ENCODE peak calls at places on chromosome 1, in ten cellular contexts. One of them, this sample, is unnamed.

GRCh38 chr1:82775402-82776000 is 974.8 kb downstream of the ADGRL2 start:
- DNase-seq in activated naive CD8-positive, alpha-beta T cell treated with anti-CD3 and anti-CD28 coated beads, Interleukin-2, amount 50 U/mL, for 16 hours: no peak
- DNase-seq in glutamatergic neuron: peak; percentile 80
- DNase-seq in AML-193: no peak
- DNase-seq in H4: peak; percentile 22
- DNase-seq in ovary: no peak
- DNase-seq in mucosa of descending colon: peak; percentile 28
- DNase-seq in fibroblast of the conjunctiva: peak; percentile 16
- DNase-seq in stimulated activated CD8-positive, alpha-beta memory T cell treated with anti-CD3 and anti-CD28 coated beads, Interleukin-7, amount 100 ng/mL, for 1 hour: no peak
- DNase-seq in Calu3: peak; percentile 3
- DNase-seq in this sample: peak; percentile 7

GRCh38 chr1:228337031-228337564 is 69.5 kb downstream of the TRIM11 start:
- DNase-seq in activated naive CD8-positive, alpha-beta T cell treated with anti-CD3 and anti-CD28 coated beads, Interleukin-2, amount 50 U/mL, for 16 hours: no peak
- DNase-seq in glutamatergic neuron: peak; percentile 12
- DNase-seq in AML-193: no peak
- DNase-seq in H4: no peak
- DNase-seq in ovary: peak; percentile 8
- DNase-seq in mucosa of descending colon: no peak
- DNase-seq in fibroblast of the conjunctiva: no peak
- DNase-seq in stimulated activated CD8-positive, alpha-beta memory T cell treated with anti-CD3 and anti-CD28 coated beads, Interleukin-7, amount 100 ng/mL, for 1 hour: no peak
- DNase-seq in Calu3: peak; percentile 0
- DNase-seq in this sample: no peak

GRCh38 chr1:225882699-225883615 is 777 bp upstream of the TMEM63A start:
- DNase-seq in activated naive CD8-positive, alpha-beta T cell treated with anti-CD3 and anti-CD28 coated beads, Interleukin-2, amount 50 U/mL, for 16 hours: no peak
- DNase-seq in glutamatergic neuron: no peak
- DNase-seq in AML-193: no peak
- DNase-seq in H4: no peak
- DNase-seq in ovary: peak; percentile 67
- DNase-seq in mucosa of descending colon: peak; percentile 61
- DNase-seq in fibroblast of the conjunctiva: no peak
- DNase-seq in stimulated activated CD8-positive, alpha-beta memory T cell treated with anti-CD3 and anti-CD28 coated beads, Interleukin-7, amount 100 ng/mL, for 1 hour: no peak
- DNase-seq in Calu3: peak; percentile 57
- DNase-seq in this sample: no peak

GRCh38 chr1:225817611-225818061 is 7.7 kb downstream of the EPHX1 start:
- DNase-seq in activated naive CD8-positive, alpha-beta T cell treated with anti-CD3 and anti-CD28 coated beads, Interleukin-2, amount 50 U/mL, for 16 hours: no peak
- DNase-seq in glutamatergic neuron: no peak
- DNase-seq in AML-193: no peak
- DNase-seq in H4: peak; percentile 96
- DNase-seq in ovary: peak; percentile 79
- DNase-seq in mucosa of descending colon: peak; percentile 91
- DNase-seq in fibroblast of the conjunctiva: peak; percentile 89
- DNase-seq in stimulated activated CD8-positive, alpha-beta memory T cell treated with anti-CD3 and anti-CD28 coated beads, Interleukin-7, amount 100 ng/mL, for 1 hour: no peak
- DNase-seq in Calu3: no peak
- DNase-seq in this sample: no peak

GRCh38 chr1:161440312-161440894 is 64.9 kb upstream of the FCGR2A start:
- DNase-seq in activated naive CD8-positive, alpha-beta T cell treated with anti-CD3 and anti-CD28 coated beads, Interleukin-2, amount 50 U/mL, for 16 hours: peak; percentile 27
- DNase-seq in glutamatergic neuron: peak; percentile 84
- DNase-seq in AML-193: no peak
- DNase-seq in H4: peak; percentile 56
- DNase-seq in ovary: peak; percentile 36
- DNase-seq in mucosa of descending colon: peak; percentile 63
- DNase-seq in fibroblast of the conjunctiva: no peak
- DNase-seq in stimulated activated CD8-positive, alpha-beta memory T cell treated with anti-CD3 and anti-CD28 coated beads, Interleukin-7, amount 100 ng/mL, for 1 hour: no peak
- DNase-seq in Calu3: peak; percentile 87
- DNase-seq in this sample: peak; percentile 73

GRCh38 chr1:210677533-210677932 is 348.8 kb downstream of the HHAT start:
- DNase-seq in activated naive CD8-positive, alpha-beta T cell treated with anti-CD3 and anti-CD28 coated beads, Interleukin-2, amount 50 U/mL, for 16 hours: no peak
- DNase-seq in glutamatergic neuron: no peak
- DNase-seq in AML-193: no peak
- DNase-seq in H4: no peak
- DNase-seq in ovary: no peak
- DNase-seq in mucosa of descending colon: no peak
- DNase-seq in fibroblast of the conjunctiva: no peak
- DNase-seq in stimulated activated CD8-positive, alpha-beta memory T cell treated with anti-CD3 and anti-CD28 coated beads, Interleukin-7, amount 100 ng/mL, for 1 hour: no peak
- DNase-seq in Calu3: no peak
- DNase-seq in this sample: no peak

GRCh38 chr1:164510435-164510834 is 48.5 kb upstream of the PBX1 start:
- DNase-seq in activated naive CD8-positive, alpha-beta T cell treated with anti-CD3 and anti-CD28 coated beads, Interleukin-2, amount 50 U/mL, for 16 hours: no peak
- DNase-seq in glutamatergic neuron: no peak
- DNase-seq in AML-193: no peak
- DNase-seq in H4: peak; percentile 14
- DNase-seq in ovary: no peak
- DNase-seq in mucosa of descending colon: no peak
- DNase-seq in fibroblast of the conjunctiva: peak; percentile 14
- DNase-seq in stimulated activated CD8-positive, alpha-beta memory T cell treated with anti-CD3 and anti-CD28 coated beads, Interleukin-7, amount 100 ng/mL, for 1 hour: no peak
- DNase-seq in Calu3: no peak
- DNase-seq in this sample: no peak

GRCh38 chr1:229075217-229075616 is 195.7 kb upstream of the RAB4A start:
- DNase-seq in activated naive CD8-positive, alpha-beta T cell treated with anti-CD3 and anti-CD28 coated beads, Interleukin-2, amount 50 U/mL, for 16 hours: no peak
- DNase-seq in glutamatergic neuron: no peak
- DNase-seq in AML-193: no peak
- DNase-seq in H4: no peak
- DNase-seq in ovary: no peak
- DNase-seq in mucosa of descending colon: no peak
- DNase-seq in fibroblast of the conjunctiva: no peak
- DNase-seq in stimulated activated CD8-positive, alpha-beta memory T cell treated with anti-CD3 and anti-CD28 coated beads, Interleukin-7, amount 100 ng/mL, for 1 hour: no peak
- DNase-seq in Calu3: no peak
- DNase-seq in this sample: no peak

GRCh38 chr1:32521165-32521564 is 18.1 kb upstream of the ZBTB8A start:
- DNase-seq in activated naive CD8-positive, alpha-beta T cell treated with anti-CD3 and anti-CD28 coated beads, Interleukin-2, amount 50 U/mL, for 16 hours: no peak
- DNase-seq in glutamatergic neuron: no peak
- DNase-seq in AML-193: no peak
- DNase-seq in H4: peak; percentile 24
- DNase-seq in ovary: no peak
- DNase-seq in mucosa of descending colon: no peak
- DNase-seq in fibroblast of the conjunctiva: no peak
- DNase-seq in stimulated activated CD8-positive, alpha-beta memory T cell treated with anti-CD3 and anti-CD28 coated beads, Interleukin-7, amount 100 ng/mL, for 1 hour: no peak
- DNase-seq in Calu3: no peak
- DNase-seq in this sample: no peak

GRCh38 chr1:216750031-216750627 is 26.9 kb upstream of the ESRRG start:
- DNase-seq in activated naive CD8-positive, alpha-beta T cell treated with anti-CD3 and anti-CD28 coated beads, Interleukin-2, amount 50 U/mL, for 16 hours: no peak
- DNase-seq in glutamatergic neuron: peak; percentile 38
- DNase-seq in AML-193: peak; percentile 5
- DNase-seq in H4: peak; percentile 67
- DNase-seq in ovary: no peak
- DNase-seq in mucosa of descending colon: peak; percentile 43
- DNase-seq in fibroblast of the conjunctiva: peak; percentile 38
- DNase-seq in stimulated activated CD8-positive, alpha-beta memory T cell treated with anti-CD3 and anti-CD28 coated beads, Interleukin-7, amount 100 ng/mL, for 1 hour: no peak
- DNase-seq in Calu3: peak; percentile 29
- DNase-seq in this sample: peak; percentile 65

GRCh38 chr1:35924838-35925237 is 6.1 kb upstream of the AGO3 start:
- DNase-seq in activated naive CD8-positive, alpha-beta T cell treated with anti-CD3 and anti-CD28 coated beads, Interleukin-2, amount 50 U/mL, for 16 hours: no peak
- DNase-seq in glutamatergic neuron: no peak
- DNase-seq in AML-193: no peak
- DNase-seq in H4: no peak
- DNase-seq in ovary: no peak
- DNase-seq in mucosa of descending colon: no peak
- DNase-seq in fibroblast of the conjunctiva: no peak
- DNase-seq in stimulated activated CD8-positive, alpha-beta memory T cell treated with anti-CD3 and anti-CD28 coated beads, Interleukin-7, amount 100 ng/mL, for 1 hour: no peak
- DNase-seq in Calu3: no peak
- DNase-seq in this sample: no peak

GRCh38 chr1:205959789-205960188 is 16.5 kb upstream of the SLC26A9 start:
- DNase-seq in activated naive CD8-positive, alpha-beta T cell treated with anti-CD3 and anti-CD28 coated beads, Interleukin-2, amount 50 U/mL, for 16 hours: no peak
- DNase-seq in glutamatergic neuron: no peak
- DNase-seq in AML-193: no peak
- DNase-seq in H4: no peak
- DNase-seq in ovary: no peak
- DNase-seq in mucosa of descending colon: no peak
- DNase-seq in fibroblast of the conjunctiva: no peak
- DNase-seq in stimulated activated CD8-positive, alpha-beta memory T cell treated with anti-CD3 and anti-CD28 coated beads, Interleukin-7, amount 100 ng/mL, for 1 hour: no peak
- DNase-seq in Calu3: no peak
- DNase-seq in this sample: no peak

GRCh38 chr1:57637155-57637554 is 213.3 kb upstream of the DAB1 start:
- DNase-seq in activated naive CD8-positive, alpha-beta T cell treated with anti-CD3 and anti-CD28 coated beads, Interleukin-2, amount 50 U/mL, for 16 hours: no peak
- DNase-seq in glutamatergic neuron: no peak
- DNase-seq in AML-193: no peak
- DNase-seq in H4: no peak
- DNase-seq in ovary: no peak
- DNase-seq in mucosa of descending colon: no peak
- DNase-seq in fibroblast of the conjunctiva: no peak
- DNase-seq in stimulated activated CD8-positive, alpha-beta memory T cell treated with anti-CD3 and anti-CD28 coated beads, Interleukin-7, amount 100 ng/mL, for 1 hour: no peak
- DNase-seq in Calu3: no peak
- DNase-seq in this sample: no peak

GRCh38 chr1:109573785-109574184 is 25.4 kb downstream of the GNAI3 start:
- DNase-seq in activated naive CD8-positive, alpha-beta T cell treated with anti-CD3 and anti-CD28 coated beads, Interleukin-2, amount 50 U/mL, for 16 hours: no peak
- DNase-seq in glutamatergic neuron: no peak
- DNase-seq in AML-193: peak; percentile 62
- DNase-seq in H4: no peak
- DNase-seq in ovary: no peak
- DNase-seq in mucosa of descending colon: no peak
- DNase-seq in fibroblast of the conjunctiva: no peak
- DNase-seq in stimulated activated CD8-positive, alpha-beta memory T cell treated with anti-CD3 and anti-CD28 coated beads, Interleukin-7, amount 100 ng/mL, for 1 hour: no peak
- DNase-seq in Calu3: no peak
- DNase-seq in this sample: no peak

GRCh38 chr1:201883786-201884185 is 4.9 kb upstream of the SHISA4 start:
- DNase-seq in activated naive CD8-positive, alpha-beta T cell treated with anti-CD3 and anti-CD28 coated beads, Interleukin-2, amount 50 U/mL, for 16 hours: no peak
- DNase-seq in glutamatergic neuron: no peak
- DNase-seq in AML-193: peak; percentile 24
- DNase-seq in H4: no peak
- DNase-seq in ovary: no peak
- DNase-seq in mucosa of descending colon: no peak
- DNase-seq in fibroblast of the conjunctiva: no peak
- DNase-seq in stimulated activated CD8-positive, alpha-beta memory T cell treated with anti-CD3 and anti-CD28 coated beads, Interleukin-7, amount 100 ng/mL, for 1 hour: no peak
- DNase-seq in Calu3: no peak
- DNase-seq in this sample: no peak